ENCODE peak calls at places on chromosomes 11 and 22, in eight cellular contexts. K is foreskin keratinocyte, J is A549, T is tibial nerve, F is RWPE1, B is astrocyte of the spinal cord, G is Calu3, H is neural crest cell. D is an unnamed sample.

GRCh38 chr11:62108971-62109391 is 14.8 kb upstream of the INCENP start:
- DNase-seq in K (peak; percentile 49), J (no peak), T (no peak), F (peak; percentile 16), B (peak; percentile 53), G (no peak), H (no peak), D (no peak)

GRCh38 chr11:67311556-67312082 is 8.3 kb downstream of the SSH3 start:
- DNase-seq in K (peak; percentile 40), J (no peak), T (no peak), F (no peak), B (no peak), G (no peak), H (no peak), D (no peak)

GRCh38 chr11:129947474-129947873 is 52.1 kb upstream of the NFRKB start:
- DNase-seq in K (no peak), J (no peak), T (no peak), F (no peak), B (no peak), G (no peak), H (no peak), D (no peak)

GRCh38 chr11:96167233-96167632 is 175.8 kb downstream of the MAML2 start:
- DNase-seq in K (no peak), J (no peak), T (no peak), F (no peak), B (no peak), G (no peak), H (no peak), D (no peak)

GRCh38 chr11:5362017-5362625 is 10.8 kb downstream of the OR51B6 start:
- DNase-seq in K (no peak), J (no peak), T (no peak), F (no peak), B (no peak), G (no peak), H (no peak), D (no peak)

GRCh38 chr11:111526501-111526900 is 11.9 kb downstream of the HOATZ start:
- DNase-seq in K (peak; percentile 96), J (peak; percentile 29), T (no peak), F (peak; percentile 64), B (peak; percentile 72), G (no peak), H (no peak), D (no peak)

GRCh38 chr22:32354360-32355351 is 3.0 kb upstream of the RFPL3 start:
- DNase-seq in K (peak; percentile 47), J (no peak), T (no peak), F (peak; percentile 86), B (peak; percentile 43), G (no peak), H (no peak), D (no peak)

GRCh38 chr11:59680287-59681154 is 11.7 kb upstream of the PATL1 start:
- DNase-seq in K (peak; percentile 70), J (peak; percentile 75), T (peak; percentile 47), F (peak; percentile 63), B (peak; percentile 82), G (peak; percentile 77), H (peak; percentile 53), D (peak; percentile 34)

GRCh38 chr11:8793114-8793777 is 110.7 kb downstream of the RPL27A start:
- DNase-seq in K (no peak), J (no peak), T (no peak), F (no peak), B (no peak), G (no peak), H (no peak), D (no peak)

GRCh38 chr11:132405728-132406127 is 1035.3 kb downstream of the NTM start:
- DNase-seq in K (no peak), J (no peak), T (no peak), F (no peak), B (no peak), G (no peak), H (no peak), D (no peak)

GRCh38 chr11:132396318-132396717 is 1025.9 kb downstream of the NTM start:
- DNase-seq in K (no peak), J (no peak), T (no peak), F (no peak), B (no peak), G (no peak), H (no peak), D (no peak)

GRCh38 chr11:132402056-132402684 is 1031.8 kb downstream of the NTM start:
- DNase-seq in K (peak; percentile 32), J (no peak), T (no peak), F (peak; percentile 8), B (peak; percentile 62), G (no peak), H (peak; percentile 40), D (no peak)
- TF ChIP-seq CTCF in K (peak; percentile 58), J (no peak), T (peak; percentile 14), F (no peak), B (peak; percentile 66), G (no peak), H (peak; percentile 64), D (no peak)

GRCh38 chr11:117851091-117851490 is 25.4 kb downstream of the FXYD6 start:
- DNase-seq in K (no peak), J (no peak), T (no peak), F (no peak), B (peak; percentile 83), G (no peak), H (no peak), D (no peak)
- TF ChIP-seq CTCF in K (no peak), J (no peak), T (no peak), F (no peak), B (no peak), G (no peak), H (no peak), D (no peak)

GRCh38 chr11:124331873-124332272 is 11.9 kb upstream of the OR8D2 start:
- DNase-seq in K (no peak), J (no peak), T (no peak), F (no peak), B (no peak), G (no peak), H (no peak), D (no peak)

GRCh38 chr11:124327775-124328174 is 7.8 kb upstream of the OR8D2 start:
- DNase-seq in K (no peak), J (no peak), T (no peak), F (no peak), B (no peak), G (no peak), H (no peak), D (no peak)

DNA sequence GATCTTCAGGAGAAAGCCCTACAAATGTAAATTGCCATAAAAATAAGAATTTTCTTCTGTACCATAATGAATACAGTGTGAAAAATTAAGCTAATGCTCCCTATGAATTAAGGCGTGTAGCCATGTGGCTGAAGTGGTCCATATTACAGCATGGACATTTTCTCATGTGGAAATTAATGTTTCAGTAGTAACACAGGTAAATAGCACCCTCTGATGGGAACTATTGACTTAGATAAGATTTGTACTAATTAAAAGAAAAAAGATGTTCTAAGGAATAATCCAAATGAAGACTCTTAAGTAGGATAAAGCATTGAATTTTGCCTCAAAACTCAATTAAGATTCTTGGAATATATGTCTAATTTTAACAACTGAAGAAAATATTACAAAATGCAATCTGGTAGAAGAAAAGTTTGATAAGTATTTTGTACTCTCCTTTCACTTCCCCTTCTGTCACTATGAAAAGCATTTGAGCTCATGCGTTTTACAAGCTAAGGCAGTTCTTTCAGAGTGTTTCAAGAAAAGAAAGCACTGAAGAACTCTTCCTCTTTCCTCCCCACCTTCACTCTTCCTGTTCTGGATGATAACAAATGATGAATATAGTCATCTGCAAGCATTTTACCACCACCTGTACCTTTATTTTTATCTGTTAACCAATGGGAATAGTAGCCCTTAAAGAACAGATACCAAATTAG is 9.9 kb upstream of the OR8D2 start:
- DNase-seq in K (no peak), J (no peak), T (no peak), F (no peak), B (peak; percentile 22), G (no peak), H (no peak), D (no peak)
- TF ChIP-seq CTCF in K (no peak), J (no peak), T (no peak), F (no peak), B (no peak), G (no peak), H (no peak), D (no peak)

DNA sequence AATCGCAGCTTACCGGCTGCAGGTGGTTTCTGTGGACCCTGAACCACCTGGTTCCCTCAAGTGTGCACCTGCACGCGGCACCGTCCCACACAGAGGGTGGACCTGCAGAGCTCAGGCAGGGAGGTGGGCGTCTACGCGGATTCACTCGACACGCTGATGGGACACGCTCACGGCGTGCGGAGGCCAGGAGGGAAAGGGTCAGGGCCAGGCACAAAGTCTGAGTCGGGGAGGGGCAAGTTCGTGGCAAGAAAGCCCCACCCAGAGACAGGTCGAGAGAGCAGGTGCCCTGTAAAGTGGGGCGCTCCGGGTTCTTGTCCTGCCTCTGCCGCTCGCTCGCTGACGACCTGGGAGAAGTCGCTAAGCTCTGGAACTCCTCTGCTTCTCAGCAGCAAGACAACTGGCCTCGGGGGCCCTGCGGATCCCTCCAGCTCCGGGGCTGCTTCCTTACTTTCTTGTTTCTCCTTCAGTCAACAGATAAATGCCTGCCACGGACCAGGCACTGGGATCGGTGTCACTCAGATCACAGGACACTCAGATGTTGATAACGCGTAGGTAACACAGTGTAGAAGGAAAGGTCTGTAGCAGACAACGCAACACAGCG is 72.4 kb upstream of the NUP50 start:
- DNase-seq in K (no peak), J (no peak), T (no peak), F (no peak), B (no peak), G (no peak), H (no peak), D (no peak)
- TF ChIP-seq CTCF in K (no peak), J (no peak), T (no peak), F (no peak), B (no peak), G (no peak), H (no peak), D (no peak)

D was measured in CD4-positive, alpha-beta T cell.